ENCODE peak calls at places on chromosome 7, in four cellular contexts. R is ACHN; K is NCI-H146; H is central memory CD4-positive, alpha-beta T cell. F is an unnamed sample.

GRCh38 chr7:108358553-108358952 is 97.7 kb downstream of the NRCAM start:
- DNase-seq in K (peak; percentile 97), H (no peak), R (no peak), F (peak; percentile 99)

GRCh38 chr7:45252857-45253256 is 95.3 kb downstream of the RAMP3 start:
- DNase-seq in K (no peak), R (no peak), H (no peak), F (no peak)

GRCh38 chr7:102874166-102874829 is 38.5 kb upstream of the LRRC17 start:
- DNase-seq in R (peak; percentile 99), K (no peak), H (no peak), F (no peak)

GRCh38 chr7:156220078-156220605 is 407.9 kb upstream of the SHH start:
- DNase-seq in R (no peak), H (no peak), K (no peak), F (no peak)

GRCh38 chr7:8063706-8064297 is 95.2 kb downstream of the GLCCI1 start:
- DNase-seq in K (peak; percentile 25), R (no peak), H (no peak), F (peak; percentile 82)

GRCh38 chr7:1351881-1352625 is 107.2 kb downstream of the MICALL2 start:
- DNase-seq in H (no peak), K (no peak), R (no peak), F (no peak)

GRCh38 chr7:96418600-96418999 is 96.7 kb upstream of the SLC25A13 start:
- DNase-seq in H (no peak), R (no peak), K (no peak), F (peak; percentile 59)

GRCh38 chr7:107879400-107880035 is 11.5 kb upstream of the DLD start:
- DNase-seq in K (peak; percentile 36), H (peak; percentile 50), R (peak; percentile 79), F (peak; percentile 76)

GRCh38 chr7:50304911-50305621 is 550 bp downstream of the IKZF1 start:
- DNase-seq in K (no peak), H (peak; percentile 62), R (no peak), F (no peak)

GRCh38 chr7:35450456-35450855 is 196.6 kb upstream of the TBX20 start:
- DNase-seq in K (peak; percentile 13), H (no peak), R (no peak), F (peak; percentile 37)

GRCh38 chr7:18378989-18379605 is 116.5 kb upstream of the HDAC9 start:
- DNase-seq in R (no peak), H (no peak), K (no peak), F (no peak)

GRCh38 chr7:11332186-11332864 is 358.7 kb downstream of the PHF14 start:
- DNase-seq in H (no peak), R (no peak), K (no peak), F (no peak)

GRCh38 chr7:36633377-36633776 is 90.9 kb downstream of the AOAH start:
- DNase-seq in K (no peak), R (peak; percentile 65), H (no peak), F (no peak)

GRCh38 chr7:155356323-155357105 is 58.8 kb downstream of the INSIG1 start:
- DNase-seq in R (peak; percentile 59), K (peak; percentile 3), H (no peak), F (peak; percentile 57)

GRCh38 chr7:73999664-74000420 is 28.1 kb upstream of the ELN start:
- DNase-seq in H (no peak), R (no peak), K (no peak), F (no peak)

GRCh38 chr7:31373337-31374289 is 33.1 kb upstream of the NEUROD6 start:
- DNase-seq in R (peak; percentile 71), K (peak; percentile 22), H (no peak), F (peak; percentile 70)

GRCh38 chr7:129831424-129832058 is 121.2 kb downstream of the UBE2H start:
- DNase-seq in K (no peak), H (no peak), R (peak; percentile 100), F (no peak)

F was measured in NCI-H69.